ENCODE peak calls at places on chromosomes 6 and 20, in four cellular contexts. M, Y, K and V are unnamed samples.

GRCh38 chr20:31675828-31676533 is 38.3 kb downstream of the COX4I2 start:
- DNase-seq in M (no peak), Y (no peak), K (no peak), V (no peak)

GRCh38 chr6:145814035-145814500 is 527 bp downstream of the FBXO30 start:
- DNase-seq in M (peak; percentile 77), Y (peak; percentile 67), K (no peak), V (no peak)

GRCh38 chr20:8764289-8764962 is 304.5 kb upstream of the PLCB4 start:
- DNase-seq in M (no peak), Y (no peak), K (no peak), V (no peak)

GRCh38 chr6:37319856-37320255 is 33.9 kb upstream of the RNF8 start:
- DNase-seq in M (no peak), Y (no peak), K (no peak), V (no peak)

GRCh38 chr6:75863001-75863400 is 114.0 kb downstream of the MYO6 start:
- DNase-seq in M (no peak), Y (no peak), K (no peak), V (no peak)

GRCh38 chr6:166620478-166621113 is 6.5 kb downstream of the RPS6KA2 start:
- DNase-seq in M (no peak), Y (no peak), K (no peak), V (no peak)

GRCh38 chr6:35056952-35057351 is 84.2 kb downstream of the TCP11 start:
- DNase-seq in M (no peak), Y (no peak), K (no peak), V (no peak)

GRCh38 chr6:33437666-33438065 is 16.7 kb upstream of the ZBTB9 start:
- DNase-seq in M (no peak), Y (no peak), K (no peak), V (no peak)

GRCh38 chr6:164106345-164106769 is 691.8 kb downstream of the QKI start:
- DNase-seq in M (peak; percentile 73), Y (no peak), K (no peak), V (no peak)

GRCh38 chr20:909641-910040 is 6.5 kb downstream of the ANGPT4 start:
- DNase-seq in M (no peak), Y (no peak), K (no peak), V (no peak)

GRCh38 chr6:151753581-151753980 is 53.9 kb upstream of the ESR1 start:
- DNase-seq in M (no peak), Y (no peak), K (no peak), V (no peak)

GRCh38 chr6:8982659-8983058 is 547.3 kb upstream of the SLC35B3 start:
- DNase-seq in M (no peak), Y (no peak), K (no peak), V (no peak)

GRCh38 chr6:83708546-83708969 is 343 bp downstream of the SNAP91 start:
- DNase-seq in M (no peak), Y (peak; percentile 28), K (no peak), V (no peak)

GRCh38 chr6:168210239-168211107 is 109.1 kb downstream of the DACT2 start:
- DNase-seq in M (no peak), Y (no peak), K (no peak), V (no peak)

GRCh38 chr6:151445482-151445881 is 6.4 kb downstream of the RMND1 start:
- DNase-seq in M (no peak), Y (no peak), K (no peak), V (no peak)

GRCh38 chr20:55159230-55159629 is 683.8 kb downstream of the DOK5 start:
- DNase-seq in M (no peak), Y (no peak), K (no peak), V (no peak)

GRCh38 chr6:166559211-166559610 is 27.3 kb downstream of the RAMACL start:
- DNase-seq in M (no peak), Y (no peak), K (no peak), V (no peak)

GRCh38 chr20:4728121-4728520 is 6.4 kb downstream of the PRND start:
- DNase-seq in M (no peak), Y (no peak), K (no peak), V (no peak)

GRCh38 chr20:50710492-50711063 is 19.2 kb upstream of the RIPOR3 start:
- DNase-seq in M (no peak), Y (no peak), K (no peak), V (no peak)